ENCODE peak calls at places on chromosome 6, in six cellular contexts. B is stimulated activated naive CD8-positive, alpha-beta T cell treated with anti-CD3 and anti-CD28 coated beads, Interleukin-15, Interleukin-2, amounts not matched to agents 100 U/mL and 50 U/mL, for 24 hours; T is left cardiac atrium; U is activated T-helper 1 cell treated with anti-CD3 and anti-CD28 coated beads, Interleukin-12 subunit alpha, Interleukin-12 subunit beta, Interleukin-2, Interleukin-4 antibody, amounts not matched to agents 30 ng/mL and 10 ng/mL and 1 ng/mL, durations not matched to agents 14 hours and 24 hours and 36 hours; Z is progenitor cell of endocrine pancreas; E is hippocampal formation. X is an unnamed sample.

GRCh38 chr6:94683409-94683808 is 893.9 kb upstream of the MANEA start:
- DNase-seq in B (no peak), T (no peak), U (no peak), Z (no peak), E (no peak), X (no peak)

GRCh38 chr6:118320652-118321051 is 227.4 kb upstream of the PLN start:
- DNase-seq in B (no peak), T (no peak), U (no peak), Z (no peak), E (no peak), X (no peak)

GRCh38 chr6:119384444-119384843 is 34.9 kb upstream of the MAN1A1 start:
- DNase-seq in B (no peak), T (no peak), U (no peak), Z (no peak), E (no peak), X (no peak)

GRCh38 chr6:111743859-111744692 is 129.2 kb downstream of the FYN start:
- DNase-seq in B (no peak), T (peak), U (no peak), Z (no peak), E (peak), X (no peak)

GRCh38 chr6:166786704-166787293 is 159.7 kb upstream of the RPS6KA2 start:
- DNase-seq in B (no peak), T (no peak), U (no peak), Z (no peak), E (no peak), X (no peak)

GRCh38 chr6:161658216-161658615 is 384.4 kb upstream of the AGPAT4 start:
- DNase-seq in B (no peak), T (no peak), U (no peak), Z (no peak), E (no peak), X (no peak)

GRCh38 chr6:82616386-82617028 is 252.9 kb downstream of the TPBG start:
- DNase-seq in B (no peak), T (no peak), U (no peak), Z (no peak), E (no peak), X (no peak)

GRCh38 chr6:17884501-17885039 is 102.9 kb downstream of the KIF13A start:
- DNase-seq in B (no peak), T (no peak), U (no peak), Z (no peak), E (no peak), X (no peak)

GRCh38 chr6:7073810-7074525 is 33.8 kb upstream of the RREB1 start:
- DNase-seq in B (peak), T (no peak), U (peak), Z (no peak), E (peak), X (peak)

GRCh38 chr6:7152467-7152866 is 44.7 kb downstream of the RREB1 start:
- DNase-seq in B (no peak), T (no peak), U (no peak), Z (no peak), E (no peak), X (no peak)

GRCh38 chr6:87697581-87698552 is 4.2 kb downstream of the AKIRIN2 start:
- DNase-seq in B (no peak), T (no peak), U (no peak), Z (no peak), E (no peak), X (no peak)

GRCh38 chr6:28656715-28657114 is 131.0 kb downstream of the GPX5 start:
- DNase-seq in B (no peak), T (no peak), U (no peak), Z (no peak), E (no peak), X (no peak)

GRCh38 chr6:33672808-33673207 is 38.7 kb downstream of the UQCC2 start:
- DNase-seq in B (no peak), T (peak), U (no peak), Z (no peak), E (peak), X (peak)

GRCh38 chr6:1312444-1313363 is 806 bp downstream of the FOXQ1 start:
- DNase-seq in B (peak), T (no peak), U (no peak), Z (no peak), E (no peak), X (no peak)

GRCh38 chr6:4313044-4313686 is 177.8 kb upstream of the ECI2 start:
- DNase-seq in B (no peak), T (peak), U (no peak), Z (no peak), E (no peak), X (no peak)

GRCh38 chr6:126664271-126664670 is 324.4 kb downstream of the CENPW start:
- DNase-seq in B (no peak), T (no peak), U (no peak), Z (no peak), E (no peak), X (no peak)